ENCODE peak calls at places on chromosomes 5 and 9, in eight cellular contexts. One of them, this sample, is unnamed.
A peak's percentile ranks its signal among the peaks of the same experiment; 100 is the strongest.

GRCh38 chr5:172758077-172758835 is 12.7 kb downstream of the DUSP1 start:
- DNase-seq in colonic mucosa: no peak
- DNase-seq in astrocyte: peak; percentile 96
- DNase-seq in NT2/D1: no peak
- DNase-seq in H9: peak; percentile 78
- DNase-seq in mesendoderm: peak; percentile 94
- DNase-seq in neural progenitor cell: peak; percentile 37
- DNase-seq in IMR-90: peak; percentile 97
- DNase-seq in this sample: peak; percentile 95

GRCh38 chr5:1512541-1513291 is 11.0 kb downstream of the LPCAT1 start:
- DNase-seq in mesendoderm: no peak
- DNase-seq in IMR-90: no peak
- DNase-seq in neural progenitor cell: peak; percentile 6
- DNase-seq in astrocyte: no peak
- DNase-seq in H9: peak; percentile 27
- DNase-seq in NT2/D1: no peak
- DNase-seq in colonic mucosa: no peak
- DNase-seq in this sample: peak; percentile 63

GRCh38 chr5:139787257-139787567 is 8.4 kb upstream of the PSD2 start:
- DNase-seq in H9: no peak
- DNase-seq in astrocyte: no peak
- DNase-seq in mesendoderm: no peak
- DNase-seq in colonic mucosa: no peak
- DNase-seq in NT2/D1: no peak
- DNase-seq in neural progenitor cell: no peak
- DNase-seq in IMR-90: no peak
- DNase-seq in this sample: no peak

GRCh38 chr5:105259581-105260217 is 1697.1 kb upstream of the NUDT12 start:
- DNase-seq in IMR-90: no peak
- DNase-seq in mesendoderm: peak; percentile 26
- DNase-seq in colonic mucosa: no peak
- DNase-seq in H9: no peak
- DNase-seq in NT2/D1: peak; percentile 0
- DNase-seq in astrocyte: no peak
- DNase-seq in neural progenitor cell: no peak
- DNase-seq in this sample: peak; percentile 90

GRCh38 chr9:91427873-91428272 is 4.2 kb upstream of the NFIL3 start:
- DNase-seq in astrocyte: peak; percentile 75
- DNase-seq in neural progenitor cell: no peak
- DNase-seq in IMR-90: peak; percentile 76
- DNase-seq in mesendoderm: no peak
- DNase-seq in colonic mucosa: no peak
- DNase-seq in NT2/D1: no peak
- DNase-seq in H9: no peak
- DNase-seq in this sample: no peak

GRCh38 chr5:177440211-177440989 is 6.2 kb upstream of the PRR7 start:
- DNase-seq in mesendoderm: no peak
- DNase-seq in H9: peak; percentile 62
- DNase-seq in astrocyte: no peak
- DNase-seq in IMR-90: no peak
- DNase-seq in NT2/D1: no peak
- DNase-seq in neural progenitor cell: no peak
- DNase-seq in colonic mucosa: no peak
- DNase-seq in this sample: no peak

GRCh38 chr9:132998861-132999635 is 20.6 kb downstream of the GFI1B start:
- DNase-seq in astrocyte: no peak
- DNase-seq in neural progenitor cell: no peak
- DNase-seq in H9: no peak
- DNase-seq in mesendoderm: no peak
- DNase-seq in colonic mucosa: no peak
- DNase-seq in NT2/D1: no peak
- DNase-seq in IMR-90: no peak
- DNase-seq in this sample: no peak

GRCh38 chr5:102818934-102819333 is 63.8 kb downstream of the PAM start:
- DNase-seq in H9: no peak
- DNase-seq in colonic mucosa: no peak
- DNase-seq in mesendoderm: no peak
- DNase-seq in NT2/D1: no peak
- DNase-seq in IMR-90: no peak
- DNase-seq in neural progenitor cell: no peak
- DNase-seq in astrocyte: no peak
- DNase-seq in this sample: no peak

GRCh38 chr5:120655828-120656435 is 191.8 kb downstream of the PRR16 start:
- DNase-seq in NT2/D1: no peak
- DNase-seq in IMR-90: peak; percentile 22
- DNase-seq in mesendoderm: peak; percentile 52
- DNase-seq in colonic mucosa: peak; percentile 36
- DNase-seq in astrocyte: no peak
- DNase-seq in H9: peak; percentile 49
- DNase-seq in neural progenitor cell: peak; percentile 66
- DNase-seq in this sample: peak; percentile 68

GRCh38 chr9:25678147-25678666 is at the start of gene TUSC1:
- DNase-seq in astrocyte: peak; percentile 54
- DNase-seq in IMR-90: peak; percentile 61
- DNase-seq in neural progenitor cell: peak; percentile 69
- DNase-seq in colonic mucosa: peak; percentile 88
- DNase-seq in NT2/D1: no peak
- DNase-seq in H9: peak; percentile 50
- DNase-seq in mesendoderm: peak; percentile 57
- DNase-seq in this sample: peak; percentile 65

GRCh38 chr5:82347213-82347947 is 69.2 kb upstream of the RPS23 start:
- DNase-seq in NT2/D1: no peak
- DNase-seq in H9: no peak
- DNase-seq in IMR-90: peak; percentile 90
- DNase-seq in neural progenitor cell: no peak
- DNase-seq in colonic mucosa: no peak
- DNase-seq in mesendoderm: no peak
- DNase-seq in astrocyte: peak; percentile 94
- DNase-seq in this sample: no peak

GRCh38 chr9:23821400-23822181 is 4.4 kb downstream of the ELAVL2 start:
- DNase-seq in mesendoderm: peak; percentile 80
- DNase-seq in IMR-90: no peak
- DNase-seq in astrocyte: no peak
- DNase-seq in H9: peak; percentile 76
- DNase-seq in colonic mucosa: peak; percentile 55
- DNase-seq in NT2/D1: no peak
- DNase-seq in neural progenitor cell: peak; percentile 89
- DNase-seq in this sample: no peak

GRCh38 chr5:105868038-105868775 is 1802.5 kb downstream of the EFNA5 start:
- DNase-seq in colonic mucosa: no peak
- DNase-seq in neural progenitor cell: no peak
- DNase-seq in IMR-90: no peak
- DNase-seq in H9: no peak
- DNase-seq in astrocyte: no peak
- DNase-seq in NT2/D1: no peak
- DNase-seq in mesendoderm: no peak
- DNase-seq in this sample: peak; percentile 45

GRCh38 chr5:124744170-124744911 is 2.1 kb downstream of the ZNF608 start:
- DNase-seq in mesendoderm: peak; percentile 32
- DNase-seq in NT2/D1: no peak
- DNase-seq in H9: no peak
- DNase-seq in colonic mucosa: peak; percentile 78
- DNase-seq in astrocyte: no peak
- DNase-seq in neural progenitor cell: no peak
- DNase-seq in IMR-90: peak; percentile 27
- DNase-seq in this sample: no peak

GRCh38 chr5:181190711-181191525 is 14.1 kb downstream of the TRIM7 start:
- DNase-seq in mesendoderm: no peak
- DNase-seq in astrocyte: no peak
- DNase-seq in IMR-90: no peak
- DNase-seq in NT2/D1: no peak
- DNase-seq in colonic mucosa: peak; percentile 58
- DNase-seq in H9: no peak
- DNase-seq in neural progenitor cell: peak; percentile 80
- DNase-seq in this sample: no peak

GRCh38 chr9:104301770-104302169 is 202.3 kb upstream of the OR13F1 start:
- DNase-seq in colonic mucosa: no peak
- DNase-seq in NT2/D1: no peak
- DNase-seq in astrocyte: no peak
- DNase-seq in mesendoderm: no peak
- DNase-seq in H9: no peak
- DNase-seq in neural progenitor cell: no peak
- DNase-seq in IMR-90: no peak
- DNase-seq in this sample: peak; percentile 49

GRCh38 chr5:134252671-134253070 is 26.8 kb upstream of the PPP2CA start:
- DNase-seq in astrocyte: peak; percentile 89
- DNase-seq in NT2/D1: no peak
- DNase-seq in H9: no peak
- DNase-seq in colonic mucosa: no peak
- DNase-seq in IMR-90: peak; percentile 96
- DNase-seq in neural progenitor cell: no peak
- DNase-seq in mesendoderm: no peak
- DNase-seq in this sample: peak; percentile 95

GRCh38 chr5:137837741-137838389 is 29.8 kb upstream of the MYOT start:
- DNase-seq in astrocyte: peak; percentile 31
- DNase-seq in NT2/D1: no peak
- DNase-seq in H9: no peak
- DNase-seq in neural progenitor cell: no peak
- DNase-seq in mesendoderm: no peak
- DNase-seq in colonic mucosa: no peak
- DNase-seq in IMR-90: no peak
- DNase-seq in this sample: no peak

GRCh38 chr9:82729991-82730390 is 333.0 kb downstream of the RASEF start:
- DNase-seq in IMR-90: no peak
- DNase-seq in astrocyte: no peak
- DNase-seq in colonic mucosa: no peak
- DNase-seq in H9: no peak
- DNase-seq in NT2/D1: no peak
- DNase-seq in mesendoderm: no peak
- DNase-seq in neural progenitor cell: no peak
- DNase-seq in this sample: no peak

GRCh38 chr9:131678499-131679111 is 61.3 kb downstream of the RAPGEF1 start:
- DNase-seq in mesendoderm: peak; percentile 68
- DNase-seq in astrocyte: peak; percentile 97
- DNase-seq in NT2/D1: no peak
- DNase-seq in IMR-90: peak; percentile 98
- DNase-seq in neural progenitor cell: peak; percentile 41
- DNase-seq in H9: no peak
- DNase-seq in colonic mucosa: no peak
- DNase-seq in this sample: peak; percentile 71

GRCh38 chr9:92534199-92535159 is 1.3 kb downstream of the ECM2 start:
- DNase-seq in neural progenitor cell: peak; percentile 7
- DNase-seq in NT2/D1: no peak
- DNase-seq in IMR-90: peak; percentile 34
- DNase-seq in astrocyte: no peak
- DNase-seq in colonic mucosa: no peak
- DNase-seq in mesendoderm: no peak
- DNase-seq in H9: no peak
- DNase-seq in this sample: no peak

GRCh38 chr9:18393340-18394130 is 80.4 kb upstream of the ADAMTSL1 start:
- DNase-seq in astrocyte: peak; percentile 97
- DNase-seq in mesendoderm: peak; percentile 57
- DNase-seq in colonic mucosa: peak; percentile 81
- DNase-seq in NT2/D1: no peak
- DNase-seq in neural progenitor cell: no peak
- DNase-seq in H9: no peak
- DNase-seq in IMR-90: peak; percentile 96
- DNase-seq in this sample: no peak
- H3K9ac ChIP-seq in astrocyte: peak overlapping the region; percentile 5
- H3K9ac ChIP-seq in mesendoderm: no peak overlapping the region
- H3K9ac ChIP-seq in colonic mucosa: no peak overlapping the region
- H3K9ac ChIP-seq in NT2/D1: no peak overlapping the region
- H3K9ac ChIP-seq in neural progenitor cell: no peak overlapping the region
- H3K9ac ChIP-seq in H9: no peak overlapping the region
- H3K9ac ChIP-seq in IMR-90: no peak overlapping the region
- H3K9ac ChIP-seq in this sample: no peak overlapping the region

GRCh38 chr9:115373000-115373709 is 255.2 kb upstream of the TNC start:
- DNase-seq in IMR-90: peak; percentile 98
- DNase-seq in neural progenitor cell: no peak
- DNase-seq in mesendoderm: peak; percentile 82
- DNase-seq in NT2/D1: no peak
- DNase-seq in astrocyte: peak; percentile 99
- DNase-seq in colonic mucosa: no peak
- DNase-seq in H9: no peak
- DNase-seq in this sample: peak; percentile 85
- H3K9ac ChIP-seq in IMR-90: peak overlapping the region; percentile 53
- H3K9ac ChIP-seq in neural progenitor cell: no peak overlapping the region
- H3K9ac ChIP-seq in mesendoderm: no peak overlapping the region
- H3K9ac ChIP-seq in NT2/D1: no peak overlapping the region
- H3K9ac ChIP-seq in astrocyte: peak overlapping the region; percentile 66
- H3K9ac ChIP-seq in colonic mucosa: no peak overlapping the region
- H3K9ac ChIP-seq in H9: no peak overlapping the region
- H3K9ac ChIP-seq in this sample: no peak overlapping the region

GRCh38 chr9:33138768-33139167 is 28.4 kb downstream of the B4GALT1 start:
- DNase-seq in colonic mucosa: no peak
- DNase-seq in H9: no peak
- DNase-seq in IMR-90: no peak
- DNase-seq in neural progenitor cell: no peak
- DNase-seq in NT2/D1: no peak
- DNase-seq in astrocyte: no peak
- DNase-seq in mesendoderm: no peak
- DNase-seq in this sample: no peak

GRCh38 chr9:33136721-33137120 is 30.4 kb downstream of the B4GALT1 start:
- DNase-seq in NT2/D1: no peak
- DNase-seq in colonic mucosa: no peak
- DNase-seq in IMR-90: no peak
- DNase-seq in mesendoderm: no peak
- DNase-seq in H9: no peak
- DNase-seq in astrocyte: no peak
- DNase-seq in neural progenitor cell: no peak
- DNase-seq in this sample: no peak

GRCh38 chr9:33135086-33135958 is 31.8 kb downstream of the B4GALT1 start:
- DNase-seq in neural progenitor cell: no peak
- DNase-seq in IMR-90: peak; percentile 49
- DNase-seq in NT2/D1: no peak
- DNase-seq in astrocyte: no peak
- DNase-seq in H9: no peak
- DNase-seq in colonic mucosa: no peak
- DNase-seq in mesendoderm: no peak
- DNase-seq in this sample: peak; percentile 85

GRCh38 chr9:33137781-33138264 is 29.3 kb downstream of the B4GALT1 start:
- DNase-seq in mesendoderm: no peak
- DNase-seq in H9: no peak
- DNase-seq in neural progenitor cell: no peak
- DNase-seq in colonic mucosa: no peak
- DNase-seq in NT2/D1: no peak
- DNase-seq in IMR-90: no peak
- DNase-seq in astrocyte: no peak
- DNase-seq in this sample: no peak

DNA sequence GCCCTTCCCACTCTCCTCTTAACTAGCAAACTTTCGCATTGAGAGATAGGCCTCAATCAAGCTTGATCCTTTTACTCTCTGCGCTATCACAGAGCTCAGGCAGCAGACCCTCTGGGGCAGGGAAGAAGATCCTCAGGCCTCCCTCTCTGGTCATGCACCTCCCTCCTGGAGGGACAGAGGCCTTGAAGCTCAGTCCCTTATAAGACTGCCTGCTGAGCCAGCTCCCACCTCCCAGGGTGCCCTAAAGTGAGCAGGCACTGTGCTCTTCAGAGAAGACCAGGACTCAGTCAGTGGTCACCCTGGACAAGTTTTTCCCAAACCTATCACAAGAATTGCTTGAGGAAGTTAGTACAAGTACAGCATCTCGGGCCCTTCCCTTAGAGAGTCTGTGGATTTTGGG is 29.9 kb downstream of the B4GALT1 start:
- DNase-seq in astrocyte: no peak
- DNase-seq in colonic mucosa: no peak
- DNase-seq in NT2/D1: no peak
- DNase-seq in H9: no peak
- DNase-seq in IMR-90: no peak
- DNase-seq in neural progenitor cell: no peak
- DNase-seq in mesendoderm: no peak
- DNase-seq in this sample: no peak
- H3K9ac ChIP-seq in astrocyte: no peak overlapping the region
- H3K9ac ChIP-seq in colonic mucosa: no peak overlapping the region
- H3K9ac ChIP-seq in NT2/D1: no peak overlapping the region
- H3K9ac ChIP-seq in H9: no peak overlapping the region
- H3K9ac ChIP-seq in IMR-90: no peak overlapping the region
- H3K9ac ChIP-seq in neural progenitor cell: no peak overlapping the region
- H3K9ac ChIP-seq in mesendoderm: no peak overlapping the region
- H3K9ac ChIP-seq in this sample: no peak overlapping the region

GRCh38 chr9:116318463-116319271 is 165.1 kb downstream of the PAPPA start:
- DNase-seq in NT2/D1: no peak
- DNase-seq in H9: no peak
- DNase-seq in astrocyte: peak; percentile 8
- DNase-seq in mesendoderm: peak; percentile 71
- DNase-seq in IMR-90: peak; percentile 84
- DNase-seq in neural progenitor cell: peak; percentile 97
- DNase-seq in colonic mucosa: peak; percentile 17
- DNase-seq in this sample: no peak
- H3K9ac ChIP-seq in NT2/D1: no peak overlapping the region
- H3K9ac ChIP-seq in H9: no peak overlapping the region
- H3K9ac ChIP-seq in astrocyte: no peak overlapping the region
- H3K9ac ChIP-seq in mesendoderm: no peak overlapping the region
- H3K9ac ChIP-seq in IMR-90: no peak overlapping the region
- H3K9ac ChIP-seq in neural progenitor cell: no peak overlapping the region
- H3K9ac ChIP-seq in colonic mucosa: no peak overlapping the region
- H3K9ac ChIP-seq in this sample: no peak overlapping the region